ENCODE peak calls at places on chromosome 7, in eight cellular contexts. L is GM23248, Z is left lung, B is stomach, U is coronary artery, C is adrenal gland, S is right lobe of liver, A is hepatocyte. O is an unnamed sample.

GRCh38 chr7:148698397-148699023 is at the start of gene CUL1:
- DNase-seq in B (peak), A (peak), S (peak), U (peak), C (peak), Z (peak), L (peak), O (peak)

GRCh38 chr7:47088329-47089067 is 493.4 kb downstream of the TNS3 start:
- DNase-seq in C (peak), L (peak), A (peak), S (peak), Z (no peak), B (peak), U (no peak), O (no peak)

GRCh38 chr7:100435401-100436304 is 644 bp downstream of the PPP1R35 start:
- DNase-seq in B (peak), A (peak), C (peak), U (no peak), Z (no peak), S (peak), L (peak), O (peak)

GRCh38 chr7:139618482-139619366 is 95.2 kb downstream of the CLEC2L start:
- DNase-seq in L (peak), C (peak), U (no peak), Z (no peak), S (peak), A (peak), B (peak), O (peak)

GRCh38 chr7:123537026-123537642 is 2.7 kb upstream of the IQUB start:
- DNase-seq in C (no peak), Z (no peak), L (peak), S (no peak), B (no peak), U (no peak), A (peak), O (no peak)

GRCh38 chr7:32536585-32536984 is 41.3 kb downstream of the AVL9 start:
- DNase-seq in S (no peak), Z (no peak), B (no peak), C (peak), A (no peak), U (no peak), L (peak), O (no peak)

GRCh38 chr7:92650391-92650790 is 60.2 kb upstream of the FAM133B start:
- DNase-seq in C (no peak), Z (no peak), S (no peak), U (no peak), A (peak), L (no peak), B (no peak), O (no peak)

GRCh38 chr7:90580051-90580450 is 16.1 kb upstream of the CDK14 start:
- DNase-seq in A (no peak), S (no peak), L (peak), U (no peak), B (no peak), Z (no peak), C (no peak), O (no peak)

GRCh38 chr7:21184956-21185355 is 242.9 kb upstream of the SP4 start:
- DNase-seq in Z (no peak), L (no peak), C (no peak), B (no peak), U (no peak), A (no peak), S (no peak), O (no peak)

GRCh38 chr7:36526720-36527548 is 137.3 kb downstream of the ANLN start:
- DNase-seq in B (no peak), L (peak), C (no peak), S (no peak), U (no peak), A (peak), Z (no peak), O (no peak)

GRCh38 chr7:115631782-115632181 is 398.8 kb downstream of the TFEC start:
- DNase-seq in Z (no peak), L (no peak), B (no peak), A (peak), S (no peak), C (no peak), U (no peak), O (no peak)

GRCh38 chr7:24152356-24152755 is 131.6 kb upstream of the NPY start:
- DNase-seq in Z (no peak), A (peak), S (no peak), U (no peak), L (peak), C (no peak), B (no peak), O (no peak)

GRCh38 chr7:75945297-75946168 is 30.6 kb downstream of the POR start:
- DNase-seq in S (peak), Z (peak), L (peak), C (peak), U (no peak), B (peak), A (peak), O (no peak)

GRCh38 chr7:28862876-28863275 is 95.3 kb downstream of the TRIL start:
- DNase-seq in A (no peak), S (no peak), B (no peak), L (no peak), Z (no peak), U (no peak), C (no peak), O (no peak)

GRCh38 chr7:90453259-90453891 is 16.1 kb upstream of the PTTG1IP2 start:
- DNase-seq in A (no peak), C (no peak), S (no peak), Z (no peak), L (no peak), B (no peak), U (no peak), O (no peak)

GRCh38 chr7:134834689-134835462 is 55.4 kb downstream of the CALD1 start:
- DNase-seq in U (no peak), Z (no peak), C (no peak), L (no peak), S (no peak), B (no peak), A (no peak), O (no peak)

GRCh38 chr7:156401617-156402016 is 239.0 kb upstream of the RNF32 start:
- DNase-seq in Z (no peak), U (no peak), L (no peak), S (no peak), A (no peak), C (no peak), B (no peak), O (no peak)

GRCh38 chr7:132049462-132050304 is 493.3 kb upstream of the PODXL start:
- DNase-seq in L (peak), B (peak), Z (no peak), S (no peak), A (peak), U (peak), C (peak), O (no peak)

GRCh38 chr7:82805527-82805960 is 357.1 kb downstream of the PCLO start:
- DNase-seq in C (no peak), U (no peak), L (peak), S (no peak), A (no peak), B (no peak), Z (no peak), O (no peak)

GRCh38 chr7:43905954-43906326 is 456 bp downstream of the URGCP start:
- DNase-seq in L (peak), C (peak), A (peak), S (peak), Z (peak), B (peak), U (no peak), O (peak)

GRCh38 chr7:47503283-47503682 is 78.6 kb downstream of the TNS3 start:
- DNase-seq in Z (no peak), L (peak), A (no peak), B (no peak), U (no peak), S (no peak), C (no peak), O (no peak)

GRCh38 chr7:152956006-152956405 is 196.5 kb downstream of the ACTR3B start:
- DNase-seq in S (no peak), Z (no peak), L (no peak), C (no peak), U (no peak), A (no peak), B (no peak), O (no peak)

DNA sequence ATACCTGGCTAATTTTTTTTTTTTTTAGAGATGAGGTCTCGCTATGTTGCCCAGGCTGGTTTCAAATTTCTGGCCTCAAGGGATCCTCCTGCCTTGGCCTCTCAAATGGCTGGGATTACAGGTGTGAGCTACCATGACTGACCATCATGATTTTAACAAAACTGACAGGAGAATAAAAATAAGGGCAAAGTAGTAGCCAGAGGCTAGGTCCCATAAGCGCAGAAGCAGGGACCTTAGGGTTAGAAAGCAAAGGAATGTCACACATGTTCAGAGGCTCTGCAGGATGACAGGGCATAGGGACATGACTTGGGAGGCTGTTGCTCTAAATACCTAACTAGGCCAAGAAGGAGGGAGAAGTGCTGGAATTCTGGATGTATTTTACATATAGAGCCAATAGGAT is 5.1 kb upstream of the LIMK1 start:
- DNase-seq in B (no peak), Z (no peak), C (no peak), S (no peak), U (no peak), L (no peak), A (no peak), O (no peak)
- H3K27ac ChIP-seq in B (no peak), Z (no peak), C (peak), S (no peak), U (no peak), L (peak), A (peak), O (no peak)

GRCh38 chr7:27097686-27098492 is 2.1 kb upstream of the HOXA1 start:
- DNase-seq in B (no peak), C (no peak), A (no peak), Z (no peak), U (no peak), L (peak), S (no peak), O (no peak)
- H3K27ac ChIP-seq in B (peak), C (peak), A (peak), Z (peak), U (peak), L (peak), S (peak), O (no peak)

GRCh38 chr7:27160546-27161213 is 4.2 kb upstream of the HOXA7 start:
- DNase-seq in C (peak), S (peak), U (peak), A (peak), Z (peak), L (peak), B (peak), O (peak)
- H3K27ac ChIP-seq in C (peak), S (no peak), U (no peak), A (no peak), Z (no peak), L (peak), B (no peak), O (no peak)

DNA sequence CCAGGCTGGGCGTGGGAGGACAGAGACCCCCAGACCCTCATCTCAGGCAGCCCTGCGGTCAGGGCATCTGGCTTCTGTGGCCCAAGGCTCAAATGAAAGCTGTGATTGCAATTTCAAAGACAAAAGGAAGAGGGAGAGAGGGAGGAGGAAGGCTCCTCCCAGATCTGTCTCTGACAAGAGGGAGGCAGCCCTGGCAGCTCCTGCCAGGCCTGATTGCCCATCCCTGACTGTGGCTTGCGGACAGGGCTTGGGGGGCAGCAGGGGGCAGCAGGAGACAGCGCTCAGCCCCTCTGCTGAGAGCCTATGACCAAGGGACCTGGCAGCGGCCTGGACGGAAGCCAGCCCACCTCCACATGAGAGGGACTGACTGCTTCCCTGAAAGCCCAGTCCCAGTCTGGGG is 91.8 kb downstream of the PTPRN2 start:
- DNase-seq in B (peak), U (no peak), Z (no peak), A (peak), S (peak), C (peak), L (peak), O (no peak)
- H3K27ac ChIP-seq in B (no peak), U (no peak), Z (no peak), A (no peak), S (no peak), C (no peak), L (no peak), O (no peak)

GRCh38 chr7:70636169-70636568 is 495.8 kb upstream of the GALNT17 start:
- DNase-seq in S (no peak), L (no peak), B (no peak), C (no peak), U (no peak), A (no peak), Z (no peak), O (no peak)
- H3K27ac ChIP-seq in S (no peak), L (no peak), B (no peak), C (no peak), U (no peak), A (no peak), Z (no peak), O (no peak)